ENCODE peak calls at places on chromosome 17, in six cellular contexts. V is activated CD4-positive, CD25-positive, alpha-beta regulatory T cell treated with anti-CD3 and anti-CD28 coated beads, Interleukin-2, amount 50 U/mL, for 16 hours; Q is lower lobe of right lung; N is stimulated activated CD4-positive, alpha-beta T cell treated with anti-CD3 and anti-CD28 coated beads, TNF-alpha, amount 100 ng/mL, for 4 hours; S is T-helper 17 cell; X is OCI-LY7. W is an unnamed sample.

GRCh38 chr17:46979023-46979870 is at the start of gene RPRML:
- DNase-seq in V (no peak), Q (peak; percentile 45), N (peak; percentile 11), S (no peak), X (peak; percentile 73), W (no peak)

GRCh38 chr17:3544365-3544764 is 13.2 kb downstream of the TRPV3 start:
- DNase-seq in V (no peak), Q (peak; percentile 8), N (no peak), S (no peak), X (no peak), W (no peak)

GRCh38 chr17:17236295-17237025 is 508 bp downstream of the FLCN start:
- DNase-seq in V (no peak), Q (no peak), N (no peak), S (no peak), X (no peak), W (peak; percentile 13)

GRCh38 chr17:51120357-51120738 is 320 bp downstream of the SPAG9 start:
- DNase-seq in V (no peak), Q (no peak), N (no peak), S (no peak), X (peak; percentile 74), W (peak; percentile 58)

GRCh38 chr17:64428406-64428805 is 20.5 kb upstream of the MILR1 start:
- DNase-seq in V (no peak), Q (no peak), N (no peak), S (no peak), X (no peak), W (no peak)

GRCh38 chr17:43372273-43372911 is 26.4 kb upstream of the ARL4D start:
- DNase-seq in V (no peak), Q (no peak), N (no peak), S (no peak), X (peak; percentile 76), W (peak; percentile 89)

GRCh38 chr17:73471924-73472323 is 160.1 kb upstream of the CDC42EP4 start:
- DNase-seq in V (no peak), Q (no peak), N (no peak), S (no peak), X (no peak), W (no peak)

GRCh38 chr17:14471052-14471451 is 170.2 kb downstream of the HS3ST3B1 start:
- DNase-seq in V (no peak), Q (no peak), N (no peak), S (no peak), X (no peak), W (no peak)

GRCh38 chr17:41413353-41413752 is 11.0 kb downstream of the KRT37 start:
- DNase-seq in V (no peak), Q (no peak), N (no peak), S (no peak), X (no peak), W (no peak)

GRCh38 chr17:9195346-9195870 is 174.1 kb downstream of the NTN1 start:
- DNase-seq in V (no peak), Q (no peak), N (no peak), S (no peak), X (no peak), W (no peak)

GRCh38 chr17:63476494-63476856 is 386 bp upstream of the ACE start:
- DNase-seq in V (no peak), Q (no peak), N (no peak), S (no peak), X (peak; percentile 22), W (no peak)